ENCODE peak calls at places on chromosome 10, in six cellular contexts. S is upper lobe of right lung; U is CD8-positive, alpha-beta memory T cell; H is fibroblast of lung; P is uterus; R is RWPE2. Y is an unnamed sample.

GRCh38 chr10:93437000-93437945 is 44.9 kb downstream of the MYOF start:
- DNase-seq in S (peak; percentile 82), U (no peak), H (peak; percentile 99), P (peak; percentile 80), R (peak; percentile 87), Y (peak; percentile 72)

GRCh38 chr10:99433378-99434020 is 3.1 kb upstream of the GOT1 start:
- DNase-seq in S (no peak), U (no peak), H (no peak), P (no peak), R (no peak), Y (no peak)

GRCh38 chr10:113035724-113036312 is 85.8 kb downstream of the TCF7L2 start:
- DNase-seq in S (no peak), U (no peak), H (no peak), P (no peak), R (no peak), Y (no peak)

GRCh38 chr10:77165445-77166316 is 471.9 kb downstream of the KCNMA1 start:
- DNase-seq in S (no peak), U (no peak), H (peak; percentile 76), P (peak; percentile 34), R (no peak), Y (peak; percentile 74)

GRCh38 chr10:5913736-5914135 is 23.7 kb downstream of the FBH1 start:
- DNase-seq in S (no peak), U (no peak), H (no peak), P (no peak), R (no peak), Y (no peak)

GRCh38 chr10:130230611-130231010 is 94.4 kb downstream of the GLRX3 start:
- DNase-seq in S (peak; percentile 42), U (no peak), H (no peak), P (no peak), R (no peak), Y (no peak)

GRCh38 chr10:55287346-55287745 is 486.3 kb upstream of the PCDH15 start:
- DNase-seq in S (no peak), U (no peak), H (peak; percentile 0), P (no peak), R (no peak), Y (no peak)

GRCh38 chr10:55631071-55631654 is 729.9 kb downstream of the ZWINT start:
- DNase-seq in S (peak; percentile 80), U (no peak), H (peak; percentile 53), P (peak; percentile 18), R (no peak), Y (no peak)

GRCh38 chr10:17239276-17239660 is 11.2 kb downstream of the VIM start:
- DNase-seq in S (no peak), U (no peak), H (no peak), P (no peak), R (no peak), Y (no peak)

GRCh38 chr10:17238445-17239275 is 10.6 kb downstream of the VIM start:
- DNase-seq in S (no peak), U (no peak), H (peak; percentile 67), P (no peak), R (no peak), Y (no peak)

GRCh38 chr10:17237163-17237562 is 9.1 kb downstream of the VIM start:
- DNase-seq in S (no peak), U (no peak), H (no peak), P (no peak), R (no peak), Y (no peak)

GRCh38 chr10:17236468-17236886 is 8.4 kb downstream of the VIM start:
- DNase-seq in S (no peak), U (no peak), H (no peak), P (no peak), R (no peak), Y (no peak)

DNA sequence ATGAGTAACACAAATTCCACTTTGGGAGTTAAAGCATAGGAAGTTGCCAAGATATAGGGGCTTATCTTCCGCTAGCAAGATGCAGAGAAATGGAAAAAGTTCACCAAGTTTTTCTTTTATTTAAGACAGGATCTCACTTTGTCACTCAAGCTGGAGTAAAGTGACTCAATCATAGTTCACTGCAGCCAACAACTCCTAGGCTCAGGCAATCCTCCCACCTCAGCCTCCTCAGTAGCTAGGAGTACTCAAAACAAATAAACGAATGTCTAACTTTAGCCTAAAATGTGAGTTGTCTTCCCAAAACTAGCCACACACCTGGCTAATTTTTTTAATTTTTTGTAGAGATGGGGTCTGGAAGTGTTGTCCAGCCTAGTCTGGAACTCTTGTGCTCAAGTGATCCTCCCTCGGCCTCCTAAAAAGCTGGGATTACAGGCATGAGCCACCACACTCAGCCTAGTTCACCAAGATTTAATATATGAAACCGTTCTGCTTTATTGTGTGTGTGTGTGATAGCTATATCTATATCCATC is 9.9 kb downstream of the VIM start:
- DNase-seq in S (no peak), U (no peak), H (peak; percentile 39), P (no peak), R (no peak), Y (no peak)
- H3K4me1 ChIP-seq in S (peaks cover 24% of the 10 kb centered on the region), U (peaks cover 25% of the 10 kb centered on the region), H (peaks cover 10% of the 10 kb centered on the region), P (peaks cover 5% of the 10 kb centered on the region), R (no peaks in the 10 kb centered on the region), Y (peaks cover 12% of the 10 kb centered on the region)

GRCh38 chr10:110310741-110311140 is 6.0 kb upstream of the SMNDC1 start:
- DNase-seq in S (no peak), U (no peak), H (no peak), P (no peak), R (no peak), Y (no peak)

GRCh38 chr10:110312206-110312605 is 7.5 kb upstream of the SMNDC1 start:
- DNase-seq in S (no peak), U (no peak), H (no peak), P (no peak), R (no peak), Y (no peak)

GRCh38 chr10:110317866-110318850 is 13.4 kb upstream of the SMNDC1 start:
- DNase-seq in S (no peak), U (no peak), H (no peak), P (no peak), R (no peak), Y (no peak)

GRCh38 chr10:110311357-110311949 is 6.7 kb upstream of the SMNDC1 start:
- DNase-seq in S (no peak), U (peak; percentile 54), H (peak; percentile 74), P (peak; percentile 35), R (no peak), Y (no peak)

DNA sequence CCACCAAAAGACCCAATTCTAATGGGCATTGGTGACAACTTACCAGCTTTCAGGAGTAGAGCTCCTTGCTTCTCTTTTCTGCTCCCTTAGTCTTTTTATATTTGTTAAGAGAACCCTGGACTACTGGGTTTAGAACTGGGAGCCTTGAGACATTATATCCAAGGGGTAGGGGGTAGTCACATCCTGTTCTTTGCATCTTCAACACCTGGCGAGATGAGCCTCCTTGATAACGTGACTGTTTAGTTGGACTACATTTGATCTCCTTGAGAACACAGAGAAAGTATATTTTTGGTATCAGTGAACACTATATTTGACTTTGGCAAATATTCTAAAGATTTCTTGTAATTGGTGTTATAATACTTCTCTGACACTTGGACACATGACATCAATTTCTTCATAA is 9.0 kb upstream of the SMNDC1 start:
- DNase-seq in S (no peak), U (no peak), H (no peak), P (no peak), R (no peak), Y (no peak)
- H3K4me1 ChIP-seq in S (no peaks in the 10 kb centered on the region), U (no peaks in the 10 kb centered on the region), H (no peaks in the 10 kb centered on the region), P (no peaks in the 10 kb centered on the region), R (peaks cover 4% of the 10 kb centered on the region), Y (no peaks in the 10 kb centered on the region)

GRCh38 chr10:79113827-79114226 is 45.1 kb downstream of the ZMIZ1 start:
- DNase-seq in S (no peak), U (no peak), H (no peak), P (no peak), R (no peak), Y (no peak)
- H3K4me1 ChIP-seq in S (peaks cover 69% of the 10 kb centered on the region), U (peaks cover 14% of the 10 kb centered on the region), H (peaks cover 41% of the 10 kb centered on the region), P (peaks cover 31% of the 10 kb centered on the region), R (peaks cover 27% of the 10 kb centered on the region), Y (peaks cover 10% of the 10 kb centered on the region)

DNA sequence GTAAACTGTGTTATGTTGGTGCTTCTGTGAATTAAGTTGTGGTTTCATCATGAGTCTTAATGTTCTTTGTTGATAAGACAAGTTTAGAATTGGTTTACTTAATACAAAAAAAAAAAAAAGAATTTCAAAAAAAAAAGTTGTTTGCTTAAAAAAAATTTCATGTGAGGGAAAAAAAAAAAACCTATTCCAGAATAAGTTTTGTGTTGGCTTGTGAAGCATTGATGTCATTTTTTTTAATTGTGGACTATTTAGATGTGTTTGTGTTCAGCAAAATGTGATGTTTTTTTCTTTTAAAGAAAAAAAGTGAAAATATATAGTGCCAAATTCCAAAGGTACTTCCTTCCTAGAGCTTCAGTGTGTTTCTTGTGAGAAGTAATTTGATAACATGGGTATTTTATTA is 280.3 kb downstream of the USP6NL start:
- DNase-seq in S (no peak), U (no peak), H (no peak), P (no peak), R (no peak), Y (no peak)
- H3K4me1 ChIP-seq in S (peaks cover 18% of the 10 kb centered on the region), U (peaks cover 6% of the 10 kb centered on the region), H (peaks cover under 1% of the 10 kb centered on the region), P (no peaks in the 10 kb centered on the region), R (no peaks in the 10 kb centered on the region), Y (peaks cover 44% of the 10 kb centered on the region)

GRCh38 chr10:22699976-22700375 is 14.4 kb downstream of the PIP4K2A start:
- DNase-seq in S (no peak), U (no peak), H (no peak), P (no peak), R (no peak), Y (no peak)

GRCh38 chr10:22697799-22698198 is 16.6 kb downstream of the PIP4K2A start:
- DNase-seq in S (no peak), U (no peak), H (no peak), P (no peak), R (no peak), Y (no peak)

GRCh38 chr10:22693860-22694259 is 20.5 kb downstream of the PIP4K2A start:
- DNase-seq in S (no peak), U (no peak), H (no peak), P (no peak), R (no peak), Y (no peak)

GRCh38 chr10:22700489-22700888 is 13.9 kb downstream of the PIP4K2A start:
- DNase-seq in S (no peak), U (no peak), H (no peak), P (no peak), R (no peak), Y (no peak)

DNA sequence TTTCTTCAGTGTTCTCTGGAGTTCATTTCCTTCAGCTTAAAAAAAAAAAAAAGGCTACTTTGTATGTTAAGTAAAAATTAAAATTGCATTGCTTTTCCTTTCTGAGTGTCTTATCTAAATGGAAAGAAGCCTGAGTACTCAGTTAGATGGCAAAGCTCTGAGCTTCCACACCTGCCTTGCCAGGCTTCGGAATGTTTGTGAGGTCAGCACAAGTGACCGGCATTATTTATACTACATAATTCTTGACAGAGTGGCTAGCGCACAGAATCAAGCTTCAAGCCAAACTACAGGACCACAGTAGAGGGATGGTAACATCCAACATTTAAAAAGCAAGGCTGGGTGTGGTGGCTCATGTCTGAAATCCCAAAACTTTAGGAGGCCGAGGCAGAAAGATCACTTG is 17.3 kb downstream of the PIP4K2A start:
- DNase-seq in S (no peak), U (no peak), H (no peak), P (no peak), R (no peak), Y (no peak)
- H3K4me1 ChIP-seq in S (peaks cover 40% of the 10 kb centered on the region), U (peaks cover 93% of the 10 kb centered on the region), H (peaks cover 5% of the 10 kb centered on the region), P (peaks cover 3% of the 10 kb centered on the region), R (no peaks in the 10 kb centered on the region), Y (no peaks in the 10 kb centered on the region)